ENCODE peak calls at places on chromosomes 12 and 14, in five cellular contexts. Q is K562, N is H1, B is HepG2, H is GM12878. G is an unnamed sample.

GRCh38 chr14:40574780-40575179 is 1031.9 kb upstream of the LRFN5 start:
- DNase-seq in Q (no peak), N (no peak), B (no peak), H (no peak), G (no peak)

GRCh38 chr14:23058654-23059504 is 1.6 kb upstream of the CDH24 start:
- DNase-seq in Q (no peak), N (no peak), B (no peak), H (no peak), G (no peak)

GRCh38 chr12:108173160-108173559 is 44.1 kb downstream of the WSCD2 start:
- DNase-seq in Q (no peak), N (no peak), B (no peak), H (no peak), G (no peak)

GRCh38 chr12:29561736-29562135 is 64.2 kb upstream of the OVCH1 start:
- DNase-seq in Q (no peak), N (no peak), B (no peak), H (no peak), G (no peak)

GRCh38 chr12:54195736-54196347 is 7.1 kb upstream of the SMUG1 start:
- DNase-seq in Q (peak; percentile 73), N (no peak), B (no peak), H (no peak), G (peak; percentile 54)

GRCh38 chr14:60637490-60638452 is 11.5 kb downstream of the SIX1 start:
- DNase-seq in Q (no peak), N (no peak), B (no peak), H (no peak), G (peak; percentile 67)

GRCh38 chr12:6341439-6342139 is at the start of gene TNFRSF1A:
- DNase-seq in Q (peak; percentile 74), N (no peak), B (peak; percentile 65), H (no peak), G (peak; percentile 83)

GRCh38 chr12:113310489-113310888 is 24.4 kb downstream of the SLC8B1 start:
- DNase-seq in Q (no peak), N (no peak), B (peak; percentile 15), H (no peak), G (no peak)

GRCh38 chr14:72781476-72782181 is 112.3 kb downstream of the DPF3 start:
- DNase-seq in Q (no peak), N (no peak), B (peak; percentile 84), H (no peak), G (no peak)

GRCh38 chr12:7017870-7018349 is 366 bp downstream of the LPCAT3 start:
- DNase-seq in Q (peak; percentile 8), N (no peak), B (no peak), H (no peak), G (peak; percentile 81)

GRCh38 chr12:107511292-107511691 is 174.3 kb upstream of the PWP1 start:
- DNase-seq in Q (no peak), N (no peak), B (no peak), H (no peak), G (no peak)

GRCh38 chr12:51814311-51815088 is 34.0 kb downstream of the FIGNL2 start:
- DNase-seq in Q (peak; percentile 62), N (no peak), B (peak; percentile 62), H (no peak), G (peak; percentile 95)

GRCh38 chr14:60618200-60618599 is 31.1 kb downstream of the SIX1 start:
- DNase-seq in Q (no peak), N (no peak), B (peak; percentile 3), H (no peak), G (no peak)

GRCh38 chr12:91620949-91621348 is 438.3 kb upstream of the DCN start:
- DNase-seq in Q (no peak), N (no peak), B (no peak), H (no peak), G (no peak)

GRCh38 chr12:109530301-109530685 is 43.0 kb downstream of the MMAB start:
- DNase-seq in Q (no peak), N (no peak), B (no peak), H (no peak), G (no peak)

GRCh38 chr12:38175538-38175937 is 141.0 kb upstream of the ALG10B start:
- DNase-seq in Q (no peak), N (no peak), B (no peak), H (no peak), G (no peak)

GRCh38 chr14:89537911-89538310 is 120.9 kb upstream of the FOXN3 start:
- DNase-seq in Q (no peak), N (no peak), B (no peak), H (no peak), G (no peak)

GRCh38 chr12:91778938-91779400 is 366.7 kb downstream of the BTG1 start:
- DNase-seq in Q (peak; percentile 55), N (no peak), B (peak; percentile 29), H (peak; percentile 93), G (no peak)

GRCh38 chr12:52168019-52168717 is 23.6 kb downstream of the KRT80 start:
- DNase-seq in Q (no peak), N (no peak), B (peak; percentile 44), H (no peak), G (no peak)

GRCh38 chr12:46677749-46678148 is 148.0 kb downstream of the SLC38A4 start:
- DNase-seq in Q (peak; percentile 19), N (no peak), B (peak; percentile 66), H (no peak), G (peak; percentile 9)

GRCh38 chr12:6407206-6407954 is 23.4 kb downstream of the LTBR start:
- DNase-seq in Q (no peak), N (no peak), B (no peak), H (no peak), G (no peak)

GRCh38 chr12:4813741-4814140 is 93.5 kb downstream of the GALNT8 start:
- DNase-seq in Q (no peak), N (no peak), B (no peak), H (no peak), G (no peak)
- H2AFZ ChIP-seq in Q (no peak overlapping the region), N (no peak overlapping the region), B (no peak overlapping the region), H (no peak overlapping the region), G (no peak overlapping the region)

GRCh38 chr14:75361751-75362433 is 65.9 kb upstream of the JDP2 start:
- DNase-seq in Q (no peak), N (no peak), B (no peak), H (no peak), G (no peak)

GRCh38 chr14:75359098-75359497 is 68.7 kb upstream of the JDP2 start:
- DNase-seq in Q (no peak), N (no peak), B (peak; percentile 12), H (no peak), G (no peak)

GRCh38 chr14:75369506-75369905 is 58.3 kb upstream of the JDP2 start:
- DNase-seq in Q (no peak), N (no peak), B (no peak), H (no peak), G (no peak)

GRCh38 chr14:75363156-75363555 is 64.7 kb upstream of the JDP2 start:
- DNase-seq in Q (no peak), N (no peak), B (no peak), H (no peak), G (no peak)

GRCh38 chr14:75363570-75364227 is 64.1 kb upstream of the JDP2 start:
- DNase-seq in Q (no peak), N (no peak), B (no peak), H (no peak), G (no peak)
- TF ChIP-seq EP300 in Q (no peak), N (no peak), B (no peak), H (no peak), G (no peak)

GRCh38 chr12:4274960-4275868 is 1.7 kb downstream of the CCND2 start:
- DNase-seq in Q (peak; percentile 26), N (no peak), B (no peak), H (no peak), G (no peak)
- H2AFZ ChIP-seq in Q (no peak overlapping the region), N (no peak overlapping the region), B (no peak overlapping the region), H (no peak overlapping the region), G (no peak overlapping the region)

GRCh38 chr12:27824126-27824842 is 44.2 kb upstream of the MANSC4 start:
- DNase-seq in Q (no peak), N (no peak), B (no peak), H (peak; percentile 60), G (no peak)

GRCh38 chr12:27826076-27826475 is 46.0 kb upstream of the MANSC4 start:
- DNase-seq in Q (no peak), N (no peak), B (no peak), H (no peak), G (no peak)

GRCh38 chr12:27823038-27823437 is 43.0 kb upstream of the MANSC4 start:
- DNase-seq in Q (no peak), N (no peak), B (no peak), H (no peak), G (no peak)

DNA sequence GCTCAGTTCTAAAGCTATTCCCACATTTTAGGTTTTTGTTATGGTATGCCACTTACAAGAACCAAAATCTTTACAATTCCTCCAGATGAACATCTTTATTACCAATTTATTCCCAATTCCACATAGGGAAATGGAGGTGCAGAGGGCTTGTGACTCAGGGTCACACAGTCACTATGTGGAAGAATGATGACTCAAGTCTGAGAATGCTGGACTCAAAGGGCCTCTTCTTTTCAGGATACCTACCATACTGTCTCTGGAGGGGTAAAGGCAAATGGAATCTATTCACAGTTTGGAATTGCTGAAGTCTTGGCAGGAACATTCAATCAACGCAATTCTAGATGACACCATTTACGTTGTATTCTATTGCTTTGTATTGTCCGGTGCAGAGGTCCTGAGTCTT is 48.2 kb upstream of the MANSC4 start:
- DNase-seq in Q (no peak), N (no peak), B (no peak), H (no peak), G (no peak)
- TF ChIP-seq EP300 in Q (no peak), N (no peak), B (no peak), H (no peak), G (no peak)

GRCh38 chr12:57086951-57087688 is 1.8 kb upstream of the NAB2 start:
- DNase-seq in Q (peak; percentile 90), N (no peak), B (no peak), H (no peak), G (peak; percentile 75)

GRCh38 chr12:57088442-57089258 is at the start of gene NAB2:
- DNase-seq in Q (peak; percentile 95), N (no peak), B (peak; percentile 95), H (peak; percentile 72), G (peak; percentile 96)

GRCh38 chr12:57089259-57090245 is 638 bp downstream of the NAB2 start:
- DNase-seq in Q (peak; percentile 67), N (no peak), B (no peak), H (no peak), G (peak; percentile 69)

GRCh38 chr12:57087689-57088441 is 1.0 kb upstream of the NAB2 start:
- DNase-seq in Q (peak; percentile 90), N (no peak), B (peak; percentile 60), H (peak; percentile 79), G (peak; percentile 82)

DNA sequence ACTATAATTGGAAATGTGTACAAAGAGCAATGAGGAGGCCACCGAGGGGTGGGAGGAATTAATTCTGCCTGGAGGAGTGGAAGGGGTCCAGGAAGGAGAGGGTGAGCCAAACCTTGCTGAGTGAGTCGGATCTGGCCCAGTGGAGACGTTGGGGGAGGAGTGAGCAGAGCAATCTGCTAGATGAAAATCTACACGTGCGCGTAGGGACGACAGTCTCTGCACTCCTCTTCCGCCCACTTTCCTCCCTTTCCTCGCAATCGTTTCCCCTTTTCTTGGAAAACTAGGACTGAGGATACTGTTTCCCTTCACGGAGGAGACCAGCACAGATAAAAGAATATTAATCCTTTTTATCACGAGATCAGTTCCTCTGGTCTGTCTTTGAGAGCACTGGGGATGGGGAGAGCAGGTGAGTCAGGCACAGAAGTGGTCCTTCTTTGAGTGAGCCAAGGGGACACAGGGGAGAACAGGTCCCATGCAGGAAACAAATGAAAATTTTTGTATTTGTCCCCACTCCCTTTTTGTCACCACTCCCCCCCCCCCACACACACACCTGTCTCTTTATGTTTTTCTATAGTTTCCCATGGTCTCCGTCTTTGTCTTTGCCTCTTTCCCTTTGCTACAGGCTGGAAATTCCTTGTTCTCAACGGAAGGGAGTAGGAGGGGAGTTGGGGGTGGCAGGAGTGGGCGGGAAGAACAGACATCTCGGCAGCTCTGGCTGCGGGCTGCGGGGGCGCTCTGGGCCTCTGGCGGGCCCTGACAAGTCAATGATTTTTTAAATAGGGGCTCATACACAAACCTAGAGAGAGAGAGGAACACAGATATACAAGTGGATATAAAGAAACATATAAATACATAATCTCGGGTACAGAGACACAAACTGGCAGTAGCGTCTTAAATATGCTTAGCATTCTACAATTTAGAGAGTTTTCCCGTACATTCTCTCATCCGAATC is 2.6 kb upstream of the NAB2 start:
- DNase-seq in Q (peak; percentile 74), N (no peak), B (peak; percentile 50), H (no peak), G (peak; percentile 72)
- H2AFZ ChIP-seq in Q (peak overlapping the region; percentile 84), N (peak overlapping the region; percentile 88), B (no peak overlapping the region), H (peak overlapping the region; percentile 30), G (peak overlapping the region; percentile 56)

G was measured in SK-N-SH.